ENCODE peak calls at places on chromosome 1, in five cellular contexts. N is C1 segment of cervical spinal cord, I is lung, K is heart left ventricle, W is fibroblast of mammary gland. Y is an unnamed sample.
A peak's percentile ranks its signal among the peaks of the same experiment; 100 is the strongest.

GRCh38 chr1:223717123-223717522 is 4.8 kb downstream of the CAPN2 start:
- DNase-seq in N (no peak), I (no peak), K (no peak), W (no peak), Y (no peak)

GRCh38 chr1:231508941-231509340 is 19.5 kb upstream of the TSNAX start:
- DNase-seq in N (no peak), I (no peak), K (no peak), W (no peak), Y (no peak)

GRCh38 chr1:228464487-228464983 is 22.6 kb upstream of the RNF187 start:
- DNase-seq in N (peak; percentile 72), I (peak; percentile 45), K (peak; percentile 72), W (peak; percentile 76), Y (no peak)

GRCh38 chr1:173050865-173051264 is at the start of gene TNFSF18:
- DNase-seq in N (no peak), I (no peak), K (no peak), W (peak; percentile 81), Y (peak; percentile 72)

GRCh38 chr1:60427194-60427593 is 353.6 kb upstream of the C1orf87 start:
- DNase-seq in N (no peak), I (no peak), K (no peak), W (no peak), Y (no peak)

GRCh38 chr1:117466761-117467160 is 99.5 kb downstream of the MAN1A2 start:
- DNase-seq in N (no peak), I (no peak), K (no peak), W (peak; percentile 7), Y (no peak)

GRCh38 chr1:67170751-67171573 is 4.7 kb downstream of the IL23R start:
- DNase-seq in N (no peak), I (no peak), K (no peak), W (no peak), Y (no peak)

GRCh38 chr1:18282851-18283600 is 175.4 kb downstream of the IGSF21 start:
- DNase-seq in N (no peak), I (no peak), K (no peak), W (no peak), Y (no peak)

GRCh38 chr1:229671310-229671709 is 45.3 kb downstream of the URB2 start:
- DNase-seq in N (no peak), I (no peak), K (no peak), W (no peak), Y (no peak)

GRCh38 chr1:229819091-229819490 is 193.0 kb downstream of the URB2 start:
- DNase-seq in N (no peak), I (no peak), K (no peak), W (peak; percentile 2), Y (peak; percentile 76)

GRCh38 chr1:4010284-4010683 is 110.2 kb upstream of the C1orf174 start:
- DNase-seq in N (no peak), I (no peak), K (no peak), W (no peak), Y (no peak)

GRCh38 chr1:113041569-113042335 is 31.2 kb upstream of the LRIG2 start:
- DNase-seq in N (peak; percentile 54), I (no peak), K (no peak), W (no peak), Y (no peak)

GRCh38 chr1:966135-966602 is at the start of gene PLEKHN1:
- DNase-seq in N (no peak), I (peak; percentile 44), K (no peak), W (peak; percentile 42), Y (peak; percentile 88)

GRCh38 chr1:17920881-17921635 is 165.9 kb downstream of the ACTL8 start:
- DNase-seq in N (no peak), I (no peak), K (no peak), W (no peak), Y (no peak)

GRCh38 chr1:181398544-181398943 is 84.8 kb upstream of the CACNA1E start:
- DNase-seq in N (no peak), I (no peak), K (no peak), W (no peak), Y (no peak)

GRCh38 chr1:47409311-47410085 is 6.6 kb upstream of the FOXE3 start:
- DNase-seq in N (no peak), I (peak; percentile 33), K (no peak), W (peak; percentile 57), Y (no peak)

GRCh38 chr1:113109908-113110554 is 37.0 kb downstream of the LRIG2 start:
- DNase-seq in N (no peak), I (no peak), K (no peak), W (peak; percentile 98), Y (no peak)

GRCh38 chr1:154791292-154792278 is 78.5 kb downstream of the KCNN3 start:
- DNase-seq in N (no peak), I (no peak), K (no peak), W (peak; percentile 64), Y (peak; percentile 49)

GRCh38 chr1:207261971-207262370 is 59.5 kb upstream of the CD55 start:
- DNase-seq in N (no peak), I (no peak), K (no peak), W (no peak), Y (no peak)

GRCh38 chr1:239963861-239964260 is 127.8 kb upstream of the FMN2 start:
- DNase-seq in N (no peak), I (no peak), K (no peak), W (no peak), Y (no peak)

GRCh38 chr1:58815069-58815679 is 31.3 kb upstream of the JUN start:
- DNase-seq in N (no peak), I (peak; percentile 91), K (peak; percentile 89), W (peak; percentile 80), Y (peak; percentile 99)

GRCh38 chr1:24186031-24186710 is 918 bp downstream of the IFNLR1 start:
- DNase-seq in N (no peak), I (no peak), K (no peak), W (no peak), Y (no peak)

GRCh38 chr1:21110163-21110562 is 66.5 kb downstream of the EIF4G3 start:
- DNase-seq in N (no peak), I (no peak), K (no peak), W (no peak), Y (no peak)

GRCh38 chr1:100359139-100359538 is 6.8 kb downstream of the CDC14A start:
- DNase-seq in N (no peak), I (no peak), K (no peak), W (no peak), Y (peak; percentile 20)

GRCh38 chr1:51636765-51637522 is 20.1 kb downstream of the OSBPL9 start:
- DNase-seq in N (no peak), I (no peak), K (peak; percentile 33), W (peak; percentile 91), Y (no peak)

GRCh38 chr1:110324667-110325066 is 14.5 kb upstream of the RBM15 start:
- DNase-seq in N (no peak), I (no peak), K (no peak), W (no peak), Y (no peak)

GRCh38 chr1:111422546-111423391 is 4.8 kb downstream of the OVGP1 start:
- DNase-seq in N (no peak), I (peak; percentile 59), K (no peak), W (no peak), Y (peak; percentile 96)